ENCODE peak calls at places on chromosomes 12 and 14, in seven cellular contexts. V is LoVo, B is tibial artery, L is nephron progenitor cell, J is thyroid gland, E is hypothalamus, N is A549. I is an unnamed sample.

GRCh38 chr12:68686595-68687521 is at the start of gene NUP107:
- DNase-seq in V (peak; percentile 100), B (peak; percentile 99), L (peak; percentile 98), J (peak; percentile 100), E (peak; percentile 89), N (peak; percentile 93), I (peak; percentile 98)

GRCh38 chr12:32039341-32039740 is 67.3 kb upstream of the BICD1 start:
- DNase-seq in V (no peak), B (no peak), L (peak; percentile 27), J (no peak), E (no peak), N (no peak), I (no peak)

GRCh38 chr12:71139153-71139735 is 18.6 kb downstream of the TSPAN8 start:
- DNase-seq in V (peak; percentile 100), B (no peak), L (no peak), J (no peak), E (no peak), N (no peak), I (no peak)

GRCh38 chr12:107091989-107092641 is 1.2 kb downstream of the CRY1 start:
- DNase-seq in V (peak; percentile 92), B (peak; percentile 34), L (peak; percentile 26), J (peak; percentile 14), E (no peak), N (peak; percentile 75), I (no peak)

GRCh38 chr14:96797943-96798349 is 764 bp downstream of the VRK1 start:
- DNase-seq in V (peak; percentile 4), B (no peak), L (no peak), J (no peak), E (no peak), N (peak; percentile 9), I (no peak)

GRCh38 chr12:131091413-131091975 is 137.8 kb downstream of the ADGRD1 start:
- DNase-seq in V (no peak), B (no peak), L (no peak), J (no peak), E (no peak), N (no peak), I (no peak)

GRCh38 chr12:22042981-22043669 is 2.9 kb upstream of the CMAS start:
- DNase-seq in V (no peak), B (no peak), L (no peak), J (no peak), E (no peak), N (no peak), I (no peak)

GRCh38 chr14:65333926-65334687 is 78.4 kb upstream of the FUT8 start:
- DNase-seq in V (no peak), B (no peak), L (peak; percentile 12), J (no peak), E (no peak), N (no peak), I (no peak)

GRCh38 chr14:62957562-62957961 is 87.7 kb downstream of the KCNH5 start:
- DNase-seq in V (no peak), B (no peak), L (no peak), J (no peak), E (no peak), N (no peak), I (no peak)

GRCh38 chr12:113226696-113227095 is 5.4 kb downstream of the TPCN1 start:
- DNase-seq in V (no peak), B (no peak), L (no peak), J (no peak), E (no peak), N (no peak), I (no peak)

GRCh38 chr14:24670594-24670993 is 36.6 kb upstream of the GZMB start:
- DNase-seq in V (no peak), B (no peak), L (no peak), J (no peak), E (no peak), N (no peak), I (no peak)

GRCh38 chr14:94601961-94602391 is 10.2 kb upstream of the SERPINA3 start:
- DNase-seq in V (peak; percentile 21), B (peak; percentile 92), L (no peak), J (peak; percentile 62), E (no peak), N (peak; percentile 49), I (peak; percentile 43)

I was measured in thoracic aorta.